ENCODE peak calls at places on chromosomes 3 and 15, in seven cellular contexts. L is lower lobe of right lung; Z is CD8-positive, alpha-beta memory T cell; V is endothelial cell of umbilical vein; O is kidney epithelial cell; P is CD4-positive, alpha-beta T cell; R is RWPE2. G is an unnamed sample. For H3K27me3, the result is how much of the 10 kb centered on the place peaks cover.

GRCh38 chr3:181265750-181266333 is 276.3 kb upstream of the DNAJC19 start:
- DNase-seq in L (no peak), R (no peak), V (peak), O (no peak), Z (peak), P (no peak), G (no peak)

GRCh38 chr3:65641041-65641440 is 397.7 kb downstream of the MAGI1 start:
- DNase-seq in O (no peak), Z (no peak), R (no peak), P (no peak), V (no peak), L (no peak), G (no peak)

GRCh38 chr15:98881526-98882517 is 125.8 kb downstream of the PGPEP1L start:
- DNase-seq in O (no peak), R (no peak), V (peak), L (no peak), P (no peak), Z (peak), G (no peak)

GRCh38 chr15:73024161-73024560 is 28.1 kb upstream of the NEO1 start:
- DNase-seq in Z (no peak), V (no peak), P (no peak), O (no peak), R (no peak), L (peak), G (no peak)

GRCh38 chr3:128950223-128950938 is 43.5 kb downstream of the CFAP92 start:
- DNase-seq in O (no peak), P (peak), V (peak), L (no peak), Z (no peak), R (no peak), G (no peak)

GRCh38 chr3:66378256-66378655 is 122.6 kb downstream of the LRIG1 start:
- DNase-seq in L (no peak), Z (peak), V (peak), O (no peak), R (no peak), P (peak), G (peak)

GRCh38 chr3:69761896-69762789 is 22.9 kb downstream of the MITF start:
- DNase-seq in Z (no peak), L (no peak), O (no peak), V (no peak), P (no peak), R (no peak), G (no peak)

GRCh38 chr3:4720316-4721075 is 227.3 kb downstream of the ITPR1 start:
- DNase-seq in V (peak), L (no peak), R (no peak), O (peak), Z (no peak), P (peak), G (peak)

GRCh38 chr3:47012342-47013230 is 33.1 kb downstream of the NBEAL2 start:
- DNase-seq in R (no peak), L (no peak), Z (no peak), V (no peak), O (no peak), P (no peak), G (peak)

GRCh38 chr15:42688301-42688700 is 48.6 kb downstream of the CDAN1 start:
- DNase-seq in L (no peak), V (no peak), O (no peak), R (no peak), Z (no peak), P (no peak), G (no peak)

GRCh38 chr15:96335429-96335807 is 4.9 kb downstream of the NR2F2 start:
- DNase-seq in O (no peak), Z (no peak), L (no peak), V (peak), P (no peak), R (no peak), G (no peak)

GRCh38 chr15:81781316-81781868 is 264.4 kb downstream of the MEX3B start:
- DNase-seq in L (no peak), V (no peak), P (no peak), O (no peak), R (no peak), Z (no peak), G (no peak)

GRCh38 chr15:101063212-101063611 is 144.1 kb downstream of the LRRK1 start:
- DNase-seq in Z (no peak), L (no peak), P (no peak), R (peak), V (no peak), O (no peak), G (no peak)

GRCh38 chr15:81284256-81285031 is 39.5 kb downstream of the STARD5 start:
- DNase-seq in O (no peak), P (no peak), L (no peak), R (peak), V (no peak), Z (no peak), G (no peak)

GRCh38 chr3:184491011-184491576 is 70.5 kb upstream of the EPHB3 start:
- DNase-seq in P (no peak), L (peak), R (no peak), Z (no peak), V (no peak), O (no peak), G (no peak)

GRCh38 chr15:62745621-62746180 is 296.8 kb upstream of the TPM1 start:
- DNase-seq in R (no peak), O (no peak), P (no peak), L (no peak), Z (no peak), V (no peak), G (no peak)

GRCh38 chr15:90895571-90896117 is 7.5 kb upstream of the MAN2A2 start:
- DNase-seq in O (no peak), P (no peak), Z (no peak), L (no peak), V (no peak), R (no peak), G (no peak)

GRCh38 chr15:77168616-77169015 is 97.7 kb upstream of the TSPAN3 start:
- DNase-seq in Z (no peak), P (no peak), L (no peak), R (no peak), V (no peak), O (no peak), G (no peak)

GRCh38 chr3:3141939-3142338 is 15.2 kb downstream of the TRNT1 start:
- DNase-seq in O (no peak), R (no peak), Z (no peak), L (no peak), V (no peak), P (no peak), G (no peak)

GRCh38 chr15:57951328-57951932 is 114.1 kb downstream of the ALDH1A2 start:
- DNase-seq in R (no peak), Z (no peak), V (no peak), P (no peak), L (no peak), O (no peak), G (no peak)
- H3K27me3 ChIP-seq in R (under half), Z (under half), V (under half), P (under half), L (under half), O (under half), G (under half)

DNA sequence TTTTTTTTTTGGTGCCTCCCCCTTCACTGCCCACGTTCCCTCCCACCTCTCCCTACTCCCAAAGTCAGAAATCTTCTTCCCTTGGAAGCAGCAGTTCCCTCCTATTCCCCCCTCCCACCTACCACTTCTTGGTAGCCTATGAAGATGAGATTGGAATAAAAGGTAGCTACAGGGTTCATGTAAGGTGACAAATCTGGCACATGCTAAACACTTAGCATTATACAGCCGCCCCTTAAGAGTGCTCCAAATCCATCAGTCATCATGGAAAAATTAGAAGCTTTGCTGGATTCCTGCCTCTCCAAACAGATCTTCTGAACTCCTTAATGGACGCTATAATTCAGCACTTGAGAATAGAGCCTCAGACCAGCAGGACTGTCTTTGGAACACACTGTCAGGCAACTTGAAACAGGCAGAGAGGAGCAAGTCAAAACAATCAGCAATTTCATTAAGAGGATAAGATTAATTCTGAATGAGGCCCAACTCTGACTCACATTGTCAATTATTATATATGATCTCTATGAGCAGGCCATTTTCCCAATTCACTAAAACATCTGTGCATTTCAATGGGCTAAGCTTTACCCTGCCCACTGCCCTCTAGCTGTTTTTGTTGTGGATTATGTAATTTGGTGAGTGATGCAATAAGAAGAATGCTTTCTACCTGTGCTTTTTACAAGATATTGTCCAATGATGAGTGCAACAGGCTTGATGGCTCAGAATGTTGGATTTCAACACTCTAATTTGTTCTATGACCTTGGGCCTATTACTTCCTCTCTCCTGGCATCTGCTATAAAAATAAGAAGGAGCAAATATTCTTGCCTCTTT is 34.6 kb upstream of the SPRED1 start:
- DNase-seq in Z (no peak), O (no peak), V (no peak), P (no peak), R (no peak), L (no peak), G (no peak)
- H3K27me3 ChIP-seq in Z (under half), O (under half), V (under half), P (under half), R (under half), L (under half), G (under half)

GRCh38 chr3:71879089-71879488 is 94.1 kb upstream of the PROK2 start:
- DNase-seq in R (no peak), Z (no peak), P (no peak), V (no peak), O (no peak), L (no peak), G (no peak)
- H3K27me3 ChIP-seq in R (under half), Z (under half), P (under half), V (under half), O (under half), L (under half), G (under half)

GRCh38 chr15:74957301-74958035 is 896 bp upstream of the RPP25 start:
- DNase-seq in R (peak), O (no peak), L (peak), Z (no peak), V (no peak), P (no peak), G (peak)
- H3K27me3 ChIP-seq in R (under half), O (under half), L (under half), Z (under half), V (under half), P (under half), G (under half)

DNA sequence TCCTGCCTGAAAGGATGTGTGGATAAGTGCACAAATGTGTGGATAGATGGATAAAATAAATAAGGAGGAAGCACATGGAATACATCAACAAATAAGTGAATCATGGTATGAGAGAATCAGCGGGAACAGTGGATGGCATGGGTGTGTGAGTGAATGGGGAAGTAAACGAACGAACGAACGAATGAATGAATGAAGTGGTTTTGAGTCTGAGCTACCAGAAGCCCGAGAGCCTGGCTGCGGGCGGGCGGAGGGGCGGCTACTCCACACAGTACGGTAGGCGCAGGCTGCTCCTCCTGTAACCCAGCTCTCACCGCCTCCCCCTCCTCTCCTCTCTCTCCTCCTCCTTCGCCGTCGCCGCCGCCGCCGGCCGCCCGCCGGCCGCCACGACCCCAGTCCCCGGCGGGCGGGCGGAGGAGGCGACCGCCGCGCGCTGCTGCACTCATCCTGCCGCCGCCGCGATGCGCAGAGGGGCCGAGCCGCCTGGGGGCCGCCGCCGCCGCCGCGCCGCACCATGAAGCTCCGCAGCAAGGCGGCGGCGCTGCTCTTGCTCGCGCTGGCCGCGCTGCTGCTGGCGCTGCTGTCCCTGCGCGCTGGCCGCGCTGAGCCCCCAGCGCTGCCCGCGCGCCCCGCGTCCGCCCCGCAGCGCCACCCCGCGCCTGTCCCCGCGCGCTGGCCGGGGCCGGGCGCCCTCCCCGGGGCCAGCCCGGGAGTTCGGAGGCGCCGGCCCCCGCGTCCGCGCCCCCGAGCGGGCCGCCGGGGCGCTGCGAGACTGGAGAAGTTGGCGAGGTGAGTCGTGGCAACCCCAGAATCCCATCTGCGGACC is at the start of gene GXYLT2:
- DNase-seq in P (peak), V (peak), O (no peak), R (peak), Z (peak), L (peak), G (peak)
- H3K27me3 ChIP-seq in P (half or more), V (under half), O (under half), R (under half), Z (under half), L (under half), G (under half)

G was measured in body of pancreas.